ENCODE peak calls at places on chromosomes 5 and 9, in four cellular contexts. One of them, this sample, is unnamed.

GRCh38 chr5:129716235-129717030 is 31.5 kb upstream of the MINAR2 start:
- DNase-seq in HepG2: no peak
- DNase-seq in upper lobe of right lung: no peak
- DNase-seq in tibial artery: no peak
- DNase-seq in this sample: no peak

GRCh38 chr9:126165755-126166154 is 160.9 kb upstream of the MVB12B start:
- DNase-seq in HepG2: no peak
- DNase-seq in upper lobe of right lung: no peak
- DNase-seq in tibial artery: no peak
- DNase-seq in this sample: no peak

GRCh38 chr5:96026334-96027065 is 64.8 kb upstream of the ELL2 start:
- DNase-seq in tibial artery: no peak
- DNase-seq in upper lobe of right lung: no peak
- DNase-seq in HepG2: no peak
- DNase-seq in this sample: no peak

GRCh38 chr9:33931326-33931725 is 114.4 kb downstream of the UBE2R2 start:
- DNase-seq in HepG2: no peak
- DNase-seq in upper lobe of right lung: no peak
- DNase-seq in tibial artery: no peak
- DNase-seq in this sample: no peak

GRCh38 chr5:57666582-57666981 is 184.0 kb upstream of the ACTBL2 start:
- DNase-seq in upper lobe of right lung: no peak
- DNase-seq in tibial artery: no peak
- DNase-seq in HepG2: no peak
- DNase-seq in this sample: no peak

GRCh38 chr9:113988385-113988784 is 89.7 kb downstream of the AMBP start:
- DNase-seq in tibial artery: no peak
- DNase-seq in HepG2: no peak
- DNase-seq in upper lobe of right lung: no peak
- DNase-seq in this sample: no peak

GRCh38 chr5:83026930-83027687 is 50.1 kb downstream of the TMEM167A start:
- DNase-seq in upper lobe of right lung: no peak
- DNase-seq in HepG2: no peak
- DNase-seq in tibial artery: no peak
- DNase-seq in this sample: peak; percentile 88

GRCh38 chr5:93296338-93296737 is 284.7 kb downstream of the NR2F1-AS1 start:
- DNase-seq in upper lobe of right lung: no peak
- DNase-seq in tibial artery: no peak
- DNase-seq in HepG2: no peak
- DNase-seq in this sample: no peak

GRCh38 chr9:132078369-132079356 is 1.0 kb downstream of the MED27 start:
- DNase-seq in HepG2: no peak
- DNase-seq in tibial artery: peak; percentile 31
- DNase-seq in upper lobe of right lung: no peak
- DNase-seq in this sample: no peak

GRCh38 chr5:95673076-95673475 is 9.7 kb downstream of the SPATA9 start:
- DNase-seq in HepG2: peak; percentile 14
- DNase-seq in upper lobe of right lung: no peak
- DNase-seq in tibial artery: no peak
- DNase-seq in this sample: no peak

GRCh38 chr5:38848637-38849036 is 2.8 kb downstream of the OSMR start:
- DNase-seq in tibial artery: no peak
- DNase-seq in upper lobe of right lung: no peak
- DNase-seq in HepG2: no peak
- DNase-seq in this sample: no peak

GRCh38 chr5:31270396-31270795 is 76.9 kb downstream of the CDH6 start:
- DNase-seq in upper lobe of right lung: no peak
- DNase-seq in tibial artery: no peak
- DNase-seq in HepG2: peak; percentile 3
- DNase-seq in this sample: no peak

GRCh38 chr5:32625106-32625505 is 39.7 kb downstream of the SUB1 start:
- DNase-seq in upper lobe of right lung: no peak
- DNase-seq in HepG2: no peak
- DNase-seq in tibial artery: no peak
- DNase-seq in this sample: peak; percentile 39

GRCh38 chr9:127733609-127734008 is 1.5 kb downstream of the TOR2A start:
- DNase-seq in tibial artery: no peak
- DNase-seq in upper lobe of right lung: no peak
- DNase-seq in HepG2: no peak
- DNase-seq in this sample: no peak

GRCh38 chr5:152499816-152500575 is 94.9 kb upstream of the NMUR2 start:
- DNase-seq in upper lobe of right lung: no peak
- DNase-seq in HepG2: no peak
- DNase-seq in tibial artery: no peak
- DNase-seq in this sample: no peak
- H3K9me3 ChIP-seq in upper lobe of right lung: no peaks in the 10 kb centered on the region
- H3K9me3 ChIP-seq in HepG2: no peaks in the 10 kb centered on the region
- H3K9me3 ChIP-seq in tibial artery: no peaks in the 10 kb centered on the region
- H3K9me3 ChIP-seq in this sample: no peaks in the 10 kb centered on the region

GRCh38 chr5:158741296-158741695 is 358.4 kb downstream of the EBF1 start:
- DNase-seq in upper lobe of right lung: no peak
- DNase-seq in HepG2: no peak
- DNase-seq in tibial artery: no peak
- DNase-seq in this sample: no peak

GRCh38 chr5:158737536-158738027 is 362.1 kb downstream of the EBF1 start:
- DNase-seq in upper lobe of right lung: no peak
- DNase-seq in HepG2: no peak
- DNase-seq in tibial artery: no peak
- DNase-seq in this sample: no peak

GRCh38 chr5:158740358-158740757 is 359.4 kb downstream of the EBF1 start:
- DNase-seq in tibial artery: no peak
- DNase-seq in upper lobe of right lung: no peak
- DNase-seq in HepG2: no peak
- DNase-seq in this sample: no peak

GRCh38 chr5:158736134-158736533 is 363.6 kb downstream of the EBF1 start:
- DNase-seq in tibial artery: no peak
- DNase-seq in upper lobe of right lung: no peak
- DNase-seq in HepG2: no peak
- DNase-seq in this sample: no peak

DNA sequence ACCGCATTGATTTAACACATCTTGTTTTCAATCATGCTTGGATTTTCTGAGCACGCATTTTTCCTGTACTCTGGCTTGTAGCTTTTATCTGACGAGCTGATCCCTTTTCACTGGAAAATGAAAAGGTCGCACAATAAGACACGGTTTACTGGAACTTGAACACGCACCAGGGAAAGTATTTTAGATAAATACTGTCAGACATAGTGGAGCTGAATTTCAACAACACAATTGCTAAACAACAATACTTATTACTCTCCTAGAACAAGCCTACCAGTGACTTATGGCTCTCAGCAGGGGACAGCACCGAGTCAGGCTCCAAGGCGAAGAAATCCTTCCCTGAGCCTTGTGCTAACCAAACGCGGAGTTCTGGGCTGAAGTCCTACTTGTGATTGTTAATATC is 359.8 kb downstream of the EBF1 start:
- DNase-seq in HepG2: no peak
- DNase-seq in tibial artery: peak; percentile 55
- DNase-seq in upper lobe of right lung: no peak
- DNase-seq in this sample: no peak
- H3K4me3 ChIP-seq in HepG2: no peak overlapping the region
- H3K4me3 ChIP-seq in tibial artery: no peak overlapping the region
- H3K4me3 ChIP-seq in upper lobe of right lung: no peak overlapping the region
- H3K4me3 ChIP-seq in this sample: no peak overlapping the region

DNA sequence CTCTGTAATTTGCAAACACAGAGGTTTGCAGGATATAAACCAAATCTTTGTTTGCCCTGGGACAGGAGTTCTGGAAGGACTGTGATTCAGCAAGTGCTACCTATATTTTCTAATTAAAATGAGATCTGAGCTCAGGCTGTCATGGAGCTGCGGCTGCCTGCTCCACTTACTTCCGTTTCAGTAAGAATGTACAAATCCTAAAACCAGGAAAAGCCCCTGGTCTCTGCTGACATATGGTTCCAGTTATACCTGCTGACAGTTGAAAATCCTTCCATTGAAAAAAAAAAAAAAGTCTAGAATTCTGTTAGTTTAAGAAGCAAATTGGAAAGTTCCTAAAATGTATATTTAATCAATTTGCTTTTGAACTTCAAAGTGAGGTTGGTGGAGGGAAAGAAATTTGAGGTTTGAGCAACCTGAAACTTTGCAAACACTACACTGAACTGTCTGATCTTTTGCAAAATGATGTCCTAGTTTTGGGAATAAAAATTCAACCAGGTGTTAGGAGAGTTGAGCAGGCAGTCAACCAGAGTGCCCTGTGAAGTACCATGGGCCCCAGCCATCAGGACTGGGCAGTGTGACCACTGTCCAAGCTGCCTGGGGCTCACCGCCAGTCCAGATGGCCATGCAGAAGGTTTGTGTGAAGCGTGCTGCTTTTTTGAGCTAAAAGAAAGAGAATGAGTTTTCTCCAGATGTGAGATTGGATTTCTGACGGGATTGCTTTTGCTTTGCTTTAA is 50.6 kb downstream of the SHB start:
- DNase-seq in HepG2: peak; percentile 64
- DNase-seq in upper lobe of right lung: no peak
- DNase-seq in tibial artery: no peak
- DNase-seq in this sample: no peak
- H3K4me1 ChIP-seq in HepG2: peaks cover 76% of the 10 kb centered on the region
- H3K4me1 ChIP-seq in upper lobe of right lung: peaks cover 60% of the 10 kb centered on the region
- H3K4me1 ChIP-seq in tibial artery: peaks cover 65% of the 10 kb centered on the region
- H3K4me1 ChIP-seq in this sample: peaks cover 60% of the 10 kb centered on the region

GRCh38 chr9:32523910-32524309 is 2.1 kb downstream of the RIGI start:
- DNase-seq in tibial artery: no peak
- DNase-seq in upper lobe of right lung: no peak
- DNase-seq in HepG2: peak; percentile 9
- DNase-seq in this sample: no peak
- H3K9me3 ChIP-seq in tibial artery: no peaks in the 10 kb centered on the region
- H3K9me3 ChIP-seq in upper lobe of right lung: no peaks in the 10 kb centered on the region
- H3K9me3 ChIP-seq in HepG2: peaks cover 5% of the 10 kb centered on the region
- H3K9me3 ChIP-seq in this sample: no peaks in the 10 kb centered on the region

GRCh38 chr5:5418764-5419163 is 3.7 kb upstream of the ICE1 start:
- DNase-seq in upper lobe of right lung: no peak
- DNase-seq in HepG2: no peak
- DNase-seq in tibial artery: no peak
- DNase-seq in this sample: no peak
- H3K4me3 ChIP-seq in upper lobe of right lung: no peak overlapping the region
- H3K4me3 ChIP-seq in HepG2: no peak overlapping the region
- H3K4me3 ChIP-seq in tibial artery: no peak overlapping the region
- H3K4me3 ChIP-seq in this sample: no peak overlapping the region

GRCh38 chr9:110969971-110970381 is 68.3 kb downstream of the LPAR1 start:
- DNase-seq in upper lobe of right lung: no peak
- DNase-seq in tibial artery: no peak
- DNase-seq in HepG2: peak; percentile 5
- DNase-seq in this sample: peak; percentile 54
- H3K4me1 ChIP-seq in upper lobe of right lung: no peaks in the 10 kb centered on the region
- H3K4me1 ChIP-seq in tibial artery: no peaks in the 10 kb centered on the region
- H3K4me1 ChIP-seq in HepG2: peaks cover 5% of the 10 kb centered on the region
- H3K4me1 ChIP-seq in this sample: peaks cover 30% of the 10 kb centered on the region

DNA sequence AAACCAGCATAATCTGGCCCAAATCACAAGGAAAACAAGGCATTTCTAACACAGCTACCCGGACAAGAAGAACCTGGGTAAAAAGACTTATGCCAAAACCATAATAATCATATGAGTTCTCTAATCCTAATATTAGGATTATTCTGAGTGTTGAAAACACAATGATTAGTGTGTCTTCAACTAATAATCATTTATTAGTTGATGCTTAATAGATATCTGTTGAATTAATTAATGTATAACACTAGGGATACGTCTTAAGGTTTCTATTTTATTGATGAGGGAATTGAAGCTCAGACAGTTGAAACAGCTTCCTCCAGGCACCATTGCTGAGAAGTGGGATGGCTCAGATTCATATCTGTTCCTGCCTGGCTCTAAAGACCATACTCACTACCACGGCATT is 112.2 kb downstream of the DOCK2 start:
- DNase-seq in upper lobe of right lung: no peak
- DNase-seq in HepG2: no peak
- DNase-seq in tibial artery: no peak
- DNase-seq in this sample: no peak
- H3K9me3 ChIP-seq in upper lobe of right lung: no peaks in the 10 kb centered on the region
- H3K9me3 ChIP-seq in HepG2: no peaks in the 10 kb centered on the region
- H3K9me3 ChIP-seq in tibial artery: no peaks in the 10 kb centered on the region
- H3K9me3 ChIP-seq in this sample: no peaks in the 10 kb centered on the region